ENCODE peak calls at places on chromosome 3, in seven cellular contexts. One of them, this sample, is unnamed.

GRCh38 chr3:99713440-99713839 is 75.0 kb downstream of the COL8A1 start:
- DNase-seq in trophoblast cell: no peak
- DNase-seq in IMR-90: no peak
- DNase-seq in mesenchymal stem cell: no peak
- DNase-seq in neuronal stem cell: no peak
- DNase-seq in H9: no peak
- DNase-seq in H1: no peak
- DNase-seq in this sample: peak

GRCh38 chr3:187012609-187013051 is 82.3 kb downstream of the ST6GAL1 start:
- DNase-seq in trophoblast cell: no peak
- DNase-seq in IMR-90: peak
- DNase-seq in mesenchymal stem cell: peak
- DNase-seq in neuronal stem cell: no peak
- DNase-seq in H9: no peak
- DNase-seq in H1: peak
- DNase-seq in this sample: no peak

GRCh38 chr3:111299070-111299672 is 227.6 kb downstream of the NECTIN3 start:
- DNase-seq in trophoblast cell: no peak
- DNase-seq in IMR-90: peak
- DNase-seq in mesenchymal stem cell: no peak
- DNase-seq in neuronal stem cell: no peak
- DNase-seq in H9: no peak
- DNase-seq in H1: no peak
- DNase-seq in this sample: peak

GRCh38 chr3:179175358-179175757 is 27.2 kb downstream of the PIK3CA start:
- DNase-seq in trophoblast cell: peak
- DNase-seq in IMR-90: peak
- DNase-seq in mesenchymal stem cell: no peak
- DNase-seq in neuronal stem cell: no peak
- DNase-seq in H9: no peak
- DNase-seq in H1: no peak
- DNase-seq in this sample: no peak

GRCh38 chr3:129690406-129690805 is 83.9 kb upstream of the PLXND1 start:
- DNase-seq in trophoblast cell: peak
- DNase-seq in IMR-90: peak
- DNase-seq in mesenchymal stem cell: peak
- DNase-seq in neuronal stem cell: peak
- DNase-seq in H9: peak
- DNase-seq in H1: no peak
- DNase-seq in this sample: peak

GRCh38 chr3:155640098-155640497 is 104.8 kb downstream of the PLCH1 start:
- DNase-seq in trophoblast cell: peak
- DNase-seq in IMR-90: no peak
- DNase-seq in mesenchymal stem cell: no peak
- DNase-seq in neuronal stem cell: no peak
- DNase-seq in H9: no peak
- DNase-seq in H1: no peak
- DNase-seq in this sample: no peak

GRCh38 chr3:115862099-115862498 is 238.8 kb downstream of the GAP43 start:
- DNase-seq in trophoblast cell: no peak
- DNase-seq in IMR-90: no peak
- DNase-seq in mesenchymal stem cell: no peak
- DNase-seq in neuronal stem cell: no peak
- DNase-seq in H9: no peak
- DNase-seq in H1: no peak
- DNase-seq in this sample: no peak

GRCh38 chr3:98574157-98574556 is 19.3 kb downstream of the CPOX start:
- DNase-seq in trophoblast cell: no peak
- DNase-seq in IMR-90: no peak
- DNase-seq in mesenchymal stem cell: no peak
- DNase-seq in neuronal stem cell: no peak
- DNase-seq in H9: no peak
- DNase-seq in H1: no peak
- DNase-seq in this sample: peak

GRCh38 chr3:61574854-61575253 is 13.5 kb downstream of the PTPRG start:
- DNase-seq in trophoblast cell: peak
- DNase-seq in IMR-90: peak
- DNase-seq in mesenchymal stem cell: peak
- DNase-seq in neuronal stem cell: no peak
- DNase-seq in H9: no peak
- DNase-seq in H1: peak
- DNase-seq in this sample: peak

GRCh38 chr3:162956711-162957110 is 1460.1 kb downstream of the OTOL1 start:
- DNase-seq in trophoblast cell: peak
- DNase-seq in IMR-90: no peak
- DNase-seq in mesenchymal stem cell: no peak
- DNase-seq in neuronal stem cell: no peak
- DNase-seq in H9: no peak
- DNase-seq in H1: no peak
- DNase-seq in this sample: no peak

GRCh38 chr3:182212479-182213076 is 500.9 kb downstream of the SOX2 start:
- DNase-seq in trophoblast cell: peak
- DNase-seq in IMR-90: peak
- DNase-seq in mesenchymal stem cell: peak
- DNase-seq in neuronal stem cell: no peak
- DNase-seq in H9: peak
- DNase-seq in H1: no peak
- DNase-seq in this sample: peak

GRCh38 chr3:169836058-169836941 is 23.6 kb upstream of the LRRC34 start:
- DNase-seq in trophoblast cell: peak
- DNase-seq in IMR-90: peak
- DNase-seq in mesenchymal stem cell: no peak
- DNase-seq in neuronal stem cell: no peak
- DNase-seq in H9: no peak
- DNase-seq in H1: no peak
- DNase-seq in this sample: peak

DNA sequence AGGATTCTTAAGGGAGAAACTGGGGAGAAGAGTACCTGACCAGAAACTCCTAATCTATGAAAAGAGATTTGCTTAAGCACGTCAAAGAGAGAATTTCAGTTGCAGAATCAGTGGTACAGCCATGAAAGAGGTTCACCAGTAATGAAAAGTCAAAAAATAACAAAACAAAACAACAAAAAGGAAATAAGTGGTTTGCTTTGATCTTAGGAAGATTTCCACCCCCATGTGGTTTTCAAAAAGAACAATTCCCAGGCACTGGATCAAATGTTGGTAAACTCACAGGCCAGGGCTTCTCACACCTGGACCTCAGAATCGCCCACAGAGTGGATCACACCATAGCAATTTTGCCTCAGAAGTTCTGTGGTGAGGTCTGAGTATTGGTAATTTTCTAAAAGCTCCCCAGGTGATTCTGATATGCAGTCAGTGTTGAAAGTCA is 67.5 kb downstream of the TMEM39A start:
- DNase-seq in trophoblast cell: no peak
- DNase-seq in IMR-90: no peak
- DNase-seq in mesenchymal stem cell: no peak
- DNase-seq in neuronal stem cell: no peak
- DNase-seq in H9: no peak
- DNase-seq in H1: no peak
- DNase-seq in this sample: no peak
- H3K23ac ChIP-seq in trophoblast cell: no peak
- H3K23ac ChIP-seq in IMR-90: no peak
- H3K23ac ChIP-seq in mesenchymal stem cell: no peak
- H3K23ac ChIP-seq in neuronal stem cell: no peak
- H3K23ac ChIP-seq in H9: no peak
- H3K23ac ChIP-seq in H1: no peak
- H3K23ac ChIP-seq in this sample: no peak

DNA sequence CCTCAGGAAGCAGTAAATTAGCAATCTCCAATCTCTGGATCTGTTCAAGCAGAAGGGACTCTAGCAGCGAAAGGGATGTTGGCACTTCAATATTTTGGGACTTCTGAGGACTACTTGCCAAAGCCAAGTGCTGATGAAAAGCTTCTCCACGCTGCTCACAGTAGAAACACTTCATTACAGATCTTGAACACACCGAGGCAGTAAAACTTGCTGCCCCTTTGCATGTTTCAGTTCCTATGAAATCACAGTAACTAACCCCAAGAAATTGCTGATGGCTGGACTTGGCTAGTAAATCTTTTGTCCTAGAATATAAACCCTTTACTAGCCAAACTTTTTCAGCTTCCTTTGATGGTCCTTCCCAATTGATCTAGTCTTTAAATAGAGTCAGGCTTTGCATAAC is 750.5 kb upstream of the GRM7 start:
- DNase-seq in trophoblast cell: no peak
- DNase-seq in IMR-90: no peak
- DNase-seq in mesenchymal stem cell: no peak
- DNase-seq in neuronal stem cell: no peak
- DNase-seq in H9: no peak
- DNase-seq in H1: no peak
- DNase-seq in this sample: no peak
- H3K23ac ChIP-seq in trophoblast cell: no peak
- H3K23ac ChIP-seq in IMR-90: no peak
- H3K23ac ChIP-seq in mesenchymal stem cell: no peak
- H3K23ac ChIP-seq in neuronal stem cell: no peak
- H3K23ac ChIP-seq in H9: no peak
- H3K23ac ChIP-seq in H1: no peak
- H3K23ac ChIP-seq in this sample: no peak

GRCh38 chr3:139260793-139261736 is 82.8 kb upstream of the MRPS22 start:
- DNase-seq in trophoblast cell: no peak
- DNase-seq in IMR-90: no peak
- DNase-seq in mesenchymal stem cell: no peak
- DNase-seq in neuronal stem cell: no peak
- DNase-seq in H9: no peak
- DNase-seq in H1: peak
- DNase-seq in this sample: no peak
- H3K23ac ChIP-seq in trophoblast cell: no peak
- H3K23ac ChIP-seq in IMR-90: no peak
- H3K23ac ChIP-seq in mesenchymal stem cell: no peak
- H3K23ac ChIP-seq in neuronal stem cell: no peak
- H3K23ac ChIP-seq in H9: no peak
- H3K23ac ChIP-seq in H1: no peak
- H3K23ac ChIP-seq in this sample: no peak

GRCh38 chr3:54427501-54427900 is 305.1 kb downstream of the CACNA2D3 start:
- DNase-seq in trophoblast cell: peak
- DNase-seq in IMR-90: no peak
- DNase-seq in mesenchymal stem cell: no peak
- DNase-seq in neuronal stem cell: no peak
- DNase-seq in H9: no peak
- DNase-seq in H1: no peak
- DNase-seq in this sample: no peak
- H3K23ac ChIP-seq in trophoblast cell: no peak
- H3K23ac ChIP-seq in IMR-90: no peak
- H3K23ac ChIP-seq in mesenchymal stem cell: no peak
- H3K23ac ChIP-seq in neuronal stem cell: no peak
- H3K23ac ChIP-seq in H9: no peak
- H3K23ac ChIP-seq in H1: no peak
- H3K23ac ChIP-seq in this sample: no peak

GRCh38 chr3:11690863-11691833 is 47.4 kb upstream of the VGLL4 start:
- DNase-seq in trophoblast cell: peak
- DNase-seq in IMR-90: peak
- DNase-seq in mesenchymal stem cell: peak
- DNase-seq in neuronal stem cell: no peak
- DNase-seq in H9: no peak
- DNase-seq in H1: no peak
- DNase-seq in this sample: peak
- H3K23ac ChIP-seq in trophoblast cell: no peak
- H3K23ac ChIP-seq in IMR-90: no peak
- H3K23ac ChIP-seq in mesenchymal stem cell: no peak
- H3K23ac ChIP-seq in neuronal stem cell: no peak
- H3K23ac ChIP-seq in H9: no peak
- H3K23ac ChIP-seq in H1: no peak
- H3K23ac ChIP-seq in this sample: no peak